ENCODE peak calls at places on chromosomes 3 and 15, in six cellular contexts. B is ovary; M is psoas muscle; X is heart left ventricle; A is CD8-positive, alpha-beta T cell; F is keratinocyte. Z is an unnamed sample.

GRCh38 chr3:184003187-184003967 is 14.3 kb downstream of the ABCC5 start:
- DNase-seq in X (no peak), F (no peak), M (no peak), A (no peak), B (no peak), Z (no peak)

GRCh38 chr15:74168673-74169274 is 4.7 kb upstream of the ISLR start:
- DNase-seq in X (peak; percentile 65), B (peak; percentile 64), A (no peak), F (no peak), M (no peak), Z (no peak)

GRCh38 chr15:52397118-52397517 is 101.5 kb upstream of the MYO5C start:
- DNase-seq in X (peak; percentile 62), F (no peak), B (no peak), A (no peak), M (no peak), Z (no peak)

GRCh38 chr3:188152660-188153497 is 1.1 kb upstream of the LPP start:
- DNase-seq in X (peak; percentile 59), F (no peak), B (peak; percentile 63), A (peak; percentile 54), M (peak; percentile 80), Z (peak; percentile 73)

GRCh38 chr3:195906865-195907729 is 1.3 kb downstream of the TNK2 start:
- DNase-seq in X (peak; percentile 51), M (peak; percentile 85), F (no peak), B (peak; percentile 15), A (peak; percentile 72), Z (peak; percentile 84)

GRCh38 chr15:91947370-91947769 is 93.9 kb downstream of the SLCO3A1 start:
- DNase-seq in M (no peak), B (no peak), F (no peak), X (no peak), A (no peak), Z (no peak)

GRCh38 chr3:139689122-139689521 is 11.3 kb upstream of the NMNAT3 start:
- DNase-seq in F (no peak), B (no peak), M (no peak), A (no peak), X (no peak), Z (no peak)

GRCh38 chr15:67771201-67771600 is 54.1 kb upstream of the SKOR1 start:
- DNase-seq in M (no peak), X (no peak), F (no peak), A (no peak), B (no peak), Z (no peak)

GRCh38 chr15:70480196-70480856 is 283.0 kb downstream of the UACA start:
- DNase-seq in A (peak; percentile 65), F (no peak), X (no peak), M (no peak), B (no peak), Z (no peak)

GRCh38 chr3:49732592-49732991 is 8.8 kb upstream of the GMPPB start:
- DNase-seq in M (no peak), B (no peak), F (no peak), A (no peak), X (no peak), Z (no peak)
- H3K36me3 ChIP-seq in M (peaks cover 87% of the 10 kb centered on the region), B (no peaks in the 10 kb centered on the region), F (peaks cover 19% of the 10 kb centered on the region), A (peaks cover 29% of the 10 kb centered on the region), X (peaks cover 12% of the 10 kb centered on the region), Z (peaks cover 82% of the 10 kb centered on the region)

GRCh38 chr3:147843331-147843730 is 434.2 kb downstream of the ZIC1 start:
- DNase-seq in M (no peak), B (no peak), X (no peak), A (no peak), F (no peak), Z (no peak)

GRCh38 chr3:147838650-147839049 is 429.5 kb downstream of the ZIC1 start:
- DNase-seq in B (no peak), X (no peak), F (no peak), A (no peak), M (no peak), Z (no peak)
- TF ChIP-seq CTCF in B (no peak), X (no peak), F (peak; percentile 8), A (no peak), M (no peak), Z (no peak)

DNA sequence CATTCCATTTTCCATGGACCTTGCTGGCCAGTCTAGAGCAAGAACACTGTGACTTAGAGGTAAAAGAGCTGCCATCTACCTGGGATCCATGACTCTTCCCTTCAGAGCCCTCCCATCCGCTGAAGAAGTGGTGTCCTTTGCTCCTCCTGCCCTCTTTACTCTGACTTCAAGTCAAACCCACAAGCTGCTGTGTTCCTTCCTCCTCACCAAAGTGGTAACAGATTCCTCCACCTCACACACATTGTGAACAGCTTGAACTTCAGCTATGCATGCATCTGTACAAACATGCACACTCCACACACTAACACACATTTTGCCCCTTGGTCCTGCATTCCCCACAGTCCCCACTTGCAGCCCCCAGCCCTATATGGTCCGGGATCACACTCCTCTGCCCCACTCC is 990 bp downstream of the IQCF5 start:
- DNase-seq in M (no peak), X (no peak), A (no peak), F (no peak), B (no peak), Z (no peak)
- H3K4me1 ChIP-seq in M (no peaks in the 10 kb centered on the region), X (no peaks in the 10 kb centered on the region), A (no peaks in the 10 kb centered on the region), F (no peaks in the 10 kb centered on the region), B (no peaks in the 10 kb centered on the region), Z (no peaks in the 10 kb centered on the region)

GRCh38 chr15:96362759-96363678 is 32.5 kb downstream of the NR2F2 start:
- DNase-seq in M (no peak), B (no peak), F (no peak), A (no peak), X (no peak), Z (no peak)
- H3K36me3 ChIP-seq in M (no peaks in the 10 kb centered on the region), B (no peaks in the 10 kb centered on the region), F (no peaks in the 10 kb centered on the region), A (no peaks in the 10 kb centered on the region), X (no peaks in the 10 kb centered on the region), Z (no peaks in the 10 kb centered on the region)

GRCh38 chr3:74067296-74067695 is 442.6 kb upstream of the PDZRN3 start:
- DNase-seq in A (no peak), F (no peak), X (no peak), M (no peak), B (no peak), Z (no peak)
- TF ChIP-seq CTCF in A (no peak), F (no peak), X (no peak), M (no peak), B (no peak), Z (peak; percentile 25)

DNA sequence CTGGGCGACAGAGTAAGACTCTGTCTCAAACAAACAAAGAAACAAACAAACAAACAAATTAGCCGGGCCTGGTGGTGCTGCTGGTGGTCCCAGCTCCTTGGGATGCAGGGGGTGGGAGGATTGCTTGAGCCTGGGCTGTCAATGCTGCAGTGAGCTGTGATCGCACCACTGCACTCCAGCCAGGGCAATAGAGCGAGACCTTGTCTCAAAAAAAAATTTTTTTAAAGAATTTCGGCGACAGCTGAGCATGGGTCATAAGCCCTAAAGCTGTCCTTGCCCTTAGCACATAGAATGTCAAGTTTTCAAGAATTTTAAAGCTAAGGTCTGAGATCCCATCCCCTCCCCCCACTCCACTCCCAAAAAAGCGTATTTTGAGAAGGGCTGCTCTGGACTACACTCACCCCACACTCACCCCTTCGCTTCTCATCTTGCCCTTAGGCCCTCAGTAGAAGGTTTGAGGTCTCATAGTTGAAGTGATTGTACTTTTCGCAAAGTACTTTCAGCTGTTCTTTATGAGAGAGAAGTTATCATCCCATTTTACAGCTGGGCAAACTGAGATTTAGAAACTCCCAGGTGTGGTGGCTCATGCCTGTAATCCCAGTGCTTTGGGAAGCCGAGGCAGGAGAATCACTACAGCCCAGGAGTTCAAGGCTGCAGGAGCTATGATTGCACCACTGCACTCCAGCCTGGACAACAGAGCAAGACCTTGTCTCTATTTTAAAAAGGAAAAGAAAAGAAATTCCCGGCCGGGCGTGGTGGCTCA is 34.3 kb upstream of the FLNB start:
- DNase-seq in B (no peak), A (no peak), X (no peak), M (no peak), F (no peak), Z (no peak)
- H3K4me1 ChIP-seq in B (no peaks in the 10 kb centered on the region), A (no peaks in the 10 kb centered on the region), X (peaks cover 12% of the 10 kb centered on the region), M (no peaks in the 10 kb centered on the region), F (peaks cover 90% of the 10 kb centered on the region), Z (no peaks in the 10 kb centered on the region)

DNA sequence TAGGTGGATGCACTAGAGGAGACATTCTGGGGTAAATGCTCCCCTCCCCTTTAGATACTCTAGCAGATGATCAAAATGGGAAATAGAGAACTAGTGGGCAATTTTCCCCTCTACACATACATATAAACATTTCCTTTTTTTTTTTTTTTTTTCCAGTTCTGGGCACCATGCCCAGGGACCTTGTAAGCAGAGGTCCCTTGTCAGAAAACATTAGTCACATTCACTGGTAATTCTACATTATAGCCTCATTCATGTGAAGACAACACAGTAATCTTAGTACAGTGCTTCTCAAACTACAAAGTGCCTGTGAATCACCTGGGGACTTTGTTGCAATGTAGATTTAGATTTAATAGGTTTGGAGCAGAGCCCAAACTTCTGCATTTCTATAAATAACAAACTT is 60.0 kb upstream of the ACTC1 start:
- DNase-seq in M (no peak), F (no peak), A (no peak), X (no peak), B (no peak), Z (no peak)
- H3K36me3 ChIP-seq in M (peaks cover 42% of the 10 kb centered on the region), F (no peaks in the 10 kb centered on the region), A (peaks cover 13% of the 10 kb centered on the region), X (peaks cover 7% of the 10 kb centered on the region), B (no peaks in the 10 kb centered on the region), Z (peaks cover 43% of the 10 kb centered on the region)

GRCh38 chr3:43011638-43012037 is 32.5 kb downstream of the GASK1A start:
- DNase-seq in X (no peak), B (no peak), M (no peak), F (no peak), A (no peak), Z (no peak)

GRCh38 chr3:43012189-43012588 is 33.1 kb downstream of the GASK1A start:
- DNase-seq in A (no peak), X (no peak), M (no peak), B (no peak), F (no peak), Z (no peak)

GRCh38 chr3:43006825-43007224 is 27.7 kb downstream of the GASK1A start:
- DNase-seq in B (no peak), F (no peak), A (no peak), M (no peak), X (no peak), Z (no peak)

GRCh38 chr3:43013256-43013655 is 34.1 kb downstream of the GASK1A start:
- DNase-seq in F (no peak), A (no peak), M (no peak), B (no peak), X (no peak), Z (no peak)

DNA sequence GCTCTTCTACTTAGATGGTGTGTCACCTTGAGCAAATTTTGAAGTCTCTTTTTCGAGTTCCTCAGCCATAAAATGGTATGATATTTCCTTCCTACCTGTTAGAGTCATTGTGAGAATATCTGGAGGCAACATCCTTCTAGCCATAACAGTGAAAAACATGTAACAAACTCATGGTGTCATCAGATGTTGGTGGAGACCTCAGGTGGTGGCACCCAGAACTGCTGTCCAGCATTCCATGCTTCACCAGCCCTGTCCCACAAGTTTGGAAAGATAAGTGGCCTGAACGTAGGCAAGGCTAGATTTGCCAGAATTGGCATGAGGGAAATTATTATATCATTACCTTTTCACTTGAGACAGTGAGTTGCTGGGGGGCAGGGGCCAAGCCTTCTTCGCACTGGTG is 30.4 kb downstream of the GASK1A start:
- DNase-seq in A (no peak), X (no peak), M (no peak), F (no peak), B (no peak), Z (no peak)
- TF ChIP-seq CTCF in A (no peak), X (no peak), M (no peak), F (peak; percentile 13), B (no peak), Z (no peak)

GRCh38 chr3:73926360-73927202 is 301.8 kb upstream of the PDZRN3 start:
- DNase-seq in B (no peak), M (no peak), X (no peak), A (no peak), F (no peak), Z (no peak)
- H3K4me1 ChIP-seq in B (no peaks in the 10 kb centered on the region), M (no peaks in the 10 kb centered on the region), X (no peaks in the 10 kb centered on the region), A (no peaks in the 10 kb centered on the region), F (no peaks in the 10 kb centered on the region), Z (no peaks in the 10 kb centered on the region)